ENCODE peak calls at places on chromosomes 2 and 18, in eight cellular contexts. One of them, this sample, is unnamed.

GRCh38 chr18:58354051-58354450 is 274.8 kb downstream of the ALPK2 start:
- DNase-seq in stimulated activated CD4-positive, alpha-beta T cell treated with anti-CD3 and anti-CD28 coated beads, TNF-alpha, amount 100 ng/mL, for 4 hours: no peak
- DNase-seq in amniotic stem cell: no peak
- DNase-seq in COR-L47: no peak
- DNase-seq in left kidney: no peak
- DNase-seq in activated CD4-positive, alpha-beta memory T cell treated with anti-CD3 and anti-CD28 coated beads, Interleukin-2, amount 10 ng/mL, durations not matched to agents 7 days and 5 days: no peak
- DNase-seq in cardiac fibroblast: no peak
- DNase-seq in RWPE1: no peak
- DNase-seq in this sample: no peak

GRCh38 chr18:12652861-12653401 is 5.0 kb downstream of the SPIRE1 start:
- DNase-seq in stimulated activated CD4-positive, alpha-beta T cell treated with anti-CD3 and anti-CD28 coated beads, TNF-alpha, amount 100 ng/mL, for 4 hours: no peak
- DNase-seq in amniotic stem cell: no peak
- DNase-seq in COR-L47: no peak
- DNase-seq in left kidney: no peak
- DNase-seq in activated CD4-positive, alpha-beta memory T cell treated with anti-CD3 and anti-CD28 coated beads, Interleukin-2, amount 10 ng/mL, durations not matched to agents 7 days and 5 days: peak
- DNase-seq in cardiac fibroblast: peak
- DNase-seq in RWPE1: no peak
- DNase-seq in this sample: no peak

GRCh38 chr2:224650815-224651439 is 65.2 kb downstream of the CCDC195 start:
- DNase-seq in stimulated activated CD4-positive, alpha-beta T cell treated with anti-CD3 and anti-CD28 coated beads, TNF-alpha, amount 100 ng/mL, for 4 hours: no peak
- DNase-seq in amniotic stem cell: peak
- DNase-seq in COR-L47: peak
- DNase-seq in left kidney: peak
- DNase-seq in activated CD4-positive, alpha-beta memory T cell treated with anti-CD3 and anti-CD28 coated beads, Interleukin-2, amount 10 ng/mL, durations not matched to agents 7 days and 5 days: no peak
- DNase-seq in cardiac fibroblast: peak
- DNase-seq in RWPE1: peak
- DNase-seq in this sample: no peak

GRCh38 chr2:26585100-26585499 is 56.1 kb downstream of the CIB4 start:
- DNase-seq in stimulated activated CD4-positive, alpha-beta T cell treated with anti-CD3 and anti-CD28 coated beads, TNF-alpha, amount 100 ng/mL, for 4 hours: no peak
- DNase-seq in amniotic stem cell: no peak
- DNase-seq in COR-L47: peak
- DNase-seq in left kidney: no peak
- DNase-seq in activated CD4-positive, alpha-beta memory T cell treated with anti-CD3 and anti-CD28 coated beads, Interleukin-2, amount 10 ng/mL, durations not matched to agents 7 days and 5 days: no peak
- DNase-seq in cardiac fibroblast: no peak
- DNase-seq in RWPE1: no peak
- DNase-seq in this sample: no peak

GRCh38 chr2:180753809-180754761 is 226.3 kb upstream of the UBE2E3 start:
- DNase-seq in stimulated activated CD4-positive, alpha-beta T cell treated with anti-CD3 and anti-CD28 coated beads, TNF-alpha, amount 100 ng/mL, for 4 hours: no peak
- DNase-seq in amniotic stem cell: no peak
- DNase-seq in COR-L47: no peak
- DNase-seq in left kidney: no peak
- DNase-seq in activated CD4-positive, alpha-beta memory T cell treated with anti-CD3 and anti-CD28 coated beads, Interleukin-2, amount 10 ng/mL, durations not matched to agents 7 days and 5 days: no peak
- DNase-seq in cardiac fibroblast: no peak
- DNase-seq in RWPE1: no peak
- DNase-seq in this sample: no peak

GRCh38 chr2:165141601-165142000 is 62.2 kb downstream of the SCN3A start:
- DNase-seq in stimulated activated CD4-positive, alpha-beta T cell treated with anti-CD3 and anti-CD28 coated beads, TNF-alpha, amount 100 ng/mL, for 4 hours: no peak
- DNase-seq in amniotic stem cell: no peak
- DNase-seq in COR-L47: peak
- DNase-seq in left kidney: no peak
- DNase-seq in activated CD4-positive, alpha-beta memory T cell treated with anti-CD3 and anti-CD28 coated beads, Interleukin-2, amount 10 ng/mL, durations not matched to agents 7 days and 5 days: no peak
- DNase-seq in cardiac fibroblast: no peak
- DNase-seq in RWPE1: no peak
- DNase-seq in this sample: no peak

GRCh38 chr2:29397039-29397438 is 281.8 kb downstream of the CLIP4 start:
- DNase-seq in stimulated activated CD4-positive, alpha-beta T cell treated with anti-CD3 and anti-CD28 coated beads, TNF-alpha, amount 100 ng/mL, for 4 hours: no peak
- DNase-seq in amniotic stem cell: no peak
- DNase-seq in COR-L47: no peak
- DNase-seq in left kidney: no peak
- DNase-seq in activated CD4-positive, alpha-beta memory T cell treated with anti-CD3 and anti-CD28 coated beads, Interleukin-2, amount 10 ng/mL, durations not matched to agents 7 days and 5 days: no peak
- DNase-seq in cardiac fibroblast: no peak
- DNase-seq in RWPE1: no peak
- DNase-seq in this sample: no peak

GRCh38 chr18:13726972-13727331 is 479 bp downstream of the RNMT start:
- DNase-seq in stimulated activated CD4-positive, alpha-beta T cell treated with anti-CD3 and anti-CD28 coated beads, TNF-alpha, amount 100 ng/mL, for 4 hours: no peak
- DNase-seq in amniotic stem cell: peak
- DNase-seq in COR-L47: peak
- DNase-seq in left kidney: peak
- DNase-seq in activated CD4-positive, alpha-beta memory T cell treated with anti-CD3 and anti-CD28 coated beads, Interleukin-2, amount 10 ng/mL, durations not matched to agents 7 days and 5 days: peak
- DNase-seq in cardiac fibroblast: peak
- DNase-seq in RWPE1: peak
- DNase-seq in this sample: no peak

GRCh38 chr2:215930505-215931233 is 82.7 kb downstream of the MREG start:
- DNase-seq in stimulated activated CD4-positive, alpha-beta T cell treated with anti-CD3 and anti-CD28 coated beads, TNF-alpha, amount 100 ng/mL, for 4 hours: no peak
- DNase-seq in amniotic stem cell: peak
- DNase-seq in COR-L47: no peak
- DNase-seq in left kidney: no peak
- DNase-seq in activated CD4-positive, alpha-beta memory T cell treated with anti-CD3 and anti-CD28 coated beads, Interleukin-2, amount 10 ng/mL, durations not matched to agents 7 days and 5 days: no peak
- DNase-seq in cardiac fibroblast: peak
- DNase-seq in RWPE1: peak
- DNase-seq in this sample: no peak

GRCh38 chr2:104434363-104434792 is 419.5 kb upstream of the POU3F3 start:
- DNase-seq in stimulated activated CD4-positive, alpha-beta T cell treated with anti-CD3 and anti-CD28 coated beads, TNF-alpha, amount 100 ng/mL, for 4 hours: no peak
- DNase-seq in amniotic stem cell: no peak
- DNase-seq in COR-L47: peak
- DNase-seq in left kidney: peak
- DNase-seq in activated CD4-positive, alpha-beta memory T cell treated with anti-CD3 and anti-CD28 coated beads, Interleukin-2, amount 10 ng/mL, durations not matched to agents 7 days and 5 days: no peak
- DNase-seq in cardiac fibroblast: no peak
- DNase-seq in RWPE1: no peak
- DNase-seq in this sample: peak

GRCh38 chr2:113284481-113284880 is 5.8 kb upstream of the PAX8 start:
- DNase-seq in stimulated activated CD4-positive, alpha-beta T cell treated with anti-CD3 and anti-CD28 coated beads, TNF-alpha, amount 100 ng/mL, for 4 hours: no peak
- DNase-seq in amniotic stem cell: no peak
- DNase-seq in COR-L47: no peak
- DNase-seq in left kidney: no peak
- DNase-seq in activated CD4-positive, alpha-beta memory T cell treated with anti-CD3 and anti-CD28 coated beads, Interleukin-2, amount 10 ng/mL, durations not matched to agents 7 days and 5 days: no peak
- DNase-seq in cardiac fibroblast: peak
- DNase-seq in RWPE1: no peak
- DNase-seq in this sample: no peak

GRCh38 chr2:195447353-195447975 is 209.6 kb upstream of the SLC39A10 start:
- DNase-seq in stimulated activated CD4-positive, alpha-beta T cell treated with anti-CD3 and anti-CD28 coated beads, TNF-alpha, amount 100 ng/mL, for 4 hours: no peak
- DNase-seq in amniotic stem cell: no peak
- DNase-seq in COR-L47: no peak
- DNase-seq in left kidney: no peak
- DNase-seq in activated CD4-positive, alpha-beta memory T cell treated with anti-CD3 and anti-CD28 coated beads, Interleukin-2, amount 10 ng/mL, durations not matched to agents 7 days and 5 days: no peak
- DNase-seq in cardiac fibroblast: no peak
- DNase-seq in RWPE1: no peak
- DNase-seq in this sample: no peak

GRCh38 chr2:143258126-143258892 is 129.1 kb downstream of the ARHGAP15 start:
- DNase-seq in stimulated activated CD4-positive, alpha-beta T cell treated with anti-CD3 and anti-CD28 coated beads, TNF-alpha, amount 100 ng/mL, for 4 hours: no peak
- DNase-seq in amniotic stem cell: no peak
- DNase-seq in COR-L47: no peak
- DNase-seq in left kidney: no peak
- DNase-seq in activated CD4-positive, alpha-beta memory T cell treated with anti-CD3 and anti-CD28 coated beads, Interleukin-2, amount 10 ng/mL, durations not matched to agents 7 days and 5 days: peak
- DNase-seq in cardiac fibroblast: no peak
- DNase-seq in RWPE1: no peak
- DNase-seq in this sample: no peak

GRCh38 chr2:221571391-221572179 is 519 bp downstream of the EPHA4 start:
- DNase-seq in stimulated activated CD4-positive, alpha-beta T cell treated with anti-CD3 and anti-CD28 coated beads, TNF-alpha, amount 100 ng/mL, for 4 hours: no peak
- DNase-seq in amniotic stem cell: peak
- DNase-seq in COR-L47: no peak
- DNase-seq in left kidney: peak
- DNase-seq in activated CD4-positive, alpha-beta memory T cell treated with anti-CD3 and anti-CD28 coated beads, Interleukin-2, amount 10 ng/mL, durations not matched to agents 7 days and 5 days: peak
- DNase-seq in cardiac fibroblast: peak
- DNase-seq in RWPE1: peak
- DNase-seq in this sample: peak

GRCh38 chr18:44826418-44827259 is 146.0 kb downstream of the SETBP1 start:
- DNase-seq in stimulated activated CD4-positive, alpha-beta T cell treated with anti-CD3 and anti-CD28 coated beads, TNF-alpha, amount 100 ng/mL, for 4 hours: no peak
- DNase-seq in amniotic stem cell: peak
- DNase-seq in COR-L47: peak
- DNase-seq in left kidney: peak
- DNase-seq in activated CD4-positive, alpha-beta memory T cell treated with anti-CD3 and anti-CD28 coated beads, Interleukin-2, amount 10 ng/mL, durations not matched to agents 7 days and 5 days: no peak
- DNase-seq in cardiac fibroblast: peak
- DNase-seq in RWPE1: peak
- DNase-seq in this sample: no peak

GRCh38 chr2:183059561-183059960 is 19.0 kb upstream of the DUSP19 start:
- DNase-seq in stimulated activated CD4-positive, alpha-beta T cell treated with anti-CD3 and anti-CD28 coated beads, TNF-alpha, amount 100 ng/mL, for 4 hours: no peak
- DNase-seq in amniotic stem cell: peak
- DNase-seq in COR-L47: no peak
- DNase-seq in left kidney: no peak
- DNase-seq in activated CD4-positive, alpha-beta memory T cell treated with anti-CD3 and anti-CD28 coated beads, Interleukin-2, amount 10 ng/mL, durations not matched to agents 7 days and 5 days: no peak
- DNase-seq in cardiac fibroblast: peak
- DNase-seq in RWPE1: peak
- DNase-seq in this sample: no peak

GRCh38 chr2:174325932-174326879 is 8.5 kb upstream of the SP9 start:
- DNase-seq in stimulated activated CD4-positive, alpha-beta T cell treated with anti-CD3 and anti-CD28 coated beads, TNF-alpha, amount 100 ng/mL, for 4 hours: no peak
- DNase-seq in amniotic stem cell: no peak
- DNase-seq in COR-L47: peak
- DNase-seq in left kidney: peak
- DNase-seq in activated CD4-positive, alpha-beta memory T cell treated with anti-CD3 and anti-CD28 coated beads, Interleukin-2, amount 10 ng/mL, durations not matched to agents 7 days and 5 days: no peak
- DNase-seq in cardiac fibroblast: peak
- DNase-seq in RWPE1: no peak
- DNase-seq in this sample: no peak

GRCh38 chr2:36322108-36322507 is 33.5 kb upstream of the CRIM1 start:
- DNase-seq in stimulated activated CD4-positive, alpha-beta T cell treated with anti-CD3 and anti-CD28 coated beads, TNF-alpha, amount 100 ng/mL, for 4 hours: no peak
- DNase-seq in amniotic stem cell: peak
- DNase-seq in COR-L47: no peak
- DNase-seq in left kidney: peak
- DNase-seq in activated CD4-positive, alpha-beta memory T cell treated with anti-CD3 and anti-CD28 coated beads, Interleukin-2, amount 10 ng/mL, durations not matched to agents 7 days and 5 days: no peak
- DNase-seq in cardiac fibroblast: peak
- DNase-seq in RWPE1: peak
- DNase-seq in this sample: no peak

GRCh38 chr2:241064008-241064801 is 37.9 kb downstream of the MTERF4 start:
- DNase-seq in stimulated activated CD4-positive, alpha-beta T cell treated with anti-CD3 and anti-CD28 coated beads, TNF-alpha, amount 100 ng/mL, for 4 hours: no peak
- DNase-seq in amniotic stem cell: no peak
- DNase-seq in COR-L47: no peak
- DNase-seq in left kidney: peak
- DNase-seq in activated CD4-positive, alpha-beta memory T cell treated with anti-CD3 and anti-CD28 coated beads, Interleukin-2, amount 10 ng/mL, durations not matched to agents 7 days and 5 days: peak
- DNase-seq in cardiac fibroblast: no peak
- DNase-seq in RWPE1: peak
- DNase-seq in this sample: no peak

GRCh38 chr2:240446618-240447175 is 11.2 kb downstream of the GPC1 start:
- DNase-seq in stimulated activated CD4-positive, alpha-beta T cell treated with anti-CD3 and anti-CD28 coated beads, TNF-alpha, amount 100 ng/mL, for 4 hours: no peak
- DNase-seq in amniotic stem cell: no peak
- DNase-seq in COR-L47: no peak
- DNase-seq in left kidney: no peak
- DNase-seq in activated CD4-positive, alpha-beta memory T cell treated with anti-CD3 and anti-CD28 coated beads, Interleukin-2, amount 10 ng/mL, durations not matched to agents 7 days and 5 days: no peak
- DNase-seq in cardiac fibroblast: no peak
- DNase-seq in RWPE1: no peak
- DNase-seq in this sample: no peak

GRCh38 chr2:121293450-121294325 is 8.7 kb upstream of the TFCP2L1 start:
- DNase-seq in stimulated activated CD4-positive, alpha-beta T cell treated with anti-CD3 and anti-CD28 coated beads, TNF-alpha, amount 100 ng/mL, for 4 hours: no peak
- DNase-seq in amniotic stem cell: no peak
- DNase-seq in COR-L47: peak
- DNase-seq in left kidney: no peak
- DNase-seq in activated CD4-positive, alpha-beta memory T cell treated with anti-CD3 and anti-CD28 coated beads, Interleukin-2, amount 10 ng/mL, durations not matched to agents 7 days and 5 days: no peak
- DNase-seq in cardiac fibroblast: no peak
- DNase-seq in RWPE1: no peak
- DNase-seq in this sample: no peak

GRCh38 chr2:191607101-191607500 is 70.8 kb upstream of the NABP1 start:
- DNase-seq in stimulated activated CD4-positive, alpha-beta T cell treated with anti-CD3 and anti-CD28 coated beads, TNF-alpha, amount 100 ng/mL, for 4 hours: no peak
- DNase-seq in amniotic stem cell: no peak
- DNase-seq in COR-L47: no peak
- DNase-seq in left kidney: no peak
- DNase-seq in activated CD4-positive, alpha-beta memory T cell treated with anti-CD3 and anti-CD28 coated beads, Interleukin-2, amount 10 ng/mL, durations not matched to agents 7 days and 5 days: no peak
- DNase-seq in cardiac fibroblast: peak
- DNase-seq in RWPE1: no peak
- DNase-seq in this sample: no peak

GRCh38 chr2:170305711-170306110 is 127.8 kb downstream of the MYO3B start:
- DNase-seq in stimulated activated CD4-positive, alpha-beta T cell treated with anti-CD3 and anti-CD28 coated beads, TNF-alpha, amount 100 ng/mL, for 4 hours: no peak
- DNase-seq in amniotic stem cell: no peak
- DNase-seq in COR-L47: no peak
- DNase-seq in left kidney: no peak
- DNase-seq in activated CD4-positive, alpha-beta memory T cell treated with anti-CD3 and anti-CD28 coated beads, Interleukin-2, amount 10 ng/mL, durations not matched to agents 7 days and 5 days: no peak
- DNase-seq in cardiac fibroblast: no peak
- DNase-seq in RWPE1: no peak
- DNase-seq in this sample: no peak

GRCh38 chr2:67886423-67886822 is 176.4 kb downstream of the C1D start:
- DNase-seq in stimulated activated CD4-positive, alpha-beta T cell treated with anti-CD3 and anti-CD28 coated beads, TNF-alpha, amount 100 ng/mL, for 4 hours: no peak
- DNase-seq in amniotic stem cell: no peak
- DNase-seq in COR-L47: no peak
- DNase-seq in left kidney: peak
- DNase-seq in activated CD4-positive, alpha-beta memory T cell treated with anti-CD3 and anti-CD28 coated beads, Interleukin-2, amount 10 ng/mL, durations not matched to agents 7 days and 5 days: no peak
- DNase-seq in cardiac fibroblast: no peak
- DNase-seq in RWPE1: no peak
- DNase-seq in this sample: no peak

GRCh38 chr2:96665083-96665569 is 22.6 kb downstream of the FER1L5 start:
- DNase-seq in stimulated activated CD4-positive, alpha-beta T cell treated with anti-CD3 and anti-CD28 coated beads, TNF-alpha, amount 100 ng/mL, for 4 hours: no peak
- DNase-seq in amniotic stem cell: peak
- DNase-seq in COR-L47: no peak
- DNase-seq in left kidney: no peak
- DNase-seq in activated CD4-positive, alpha-beta memory T cell treated with anti-CD3 and anti-CD28 coated beads, Interleukin-2, amount 10 ng/mL, durations not matched to agents 7 days and 5 days: no peak
- DNase-seq in cardiac fibroblast: peak
- DNase-seq in RWPE1: peak
- DNase-seq in this sample: no peak

This sample was measured in BE2C.